ENCODE peak calls at places on chromosomes 16 and 17, in ten cellular contexts. One of them, this sample, is unnamed. For H3K27me3 and H3K9me3, the result is how much of the 10 kb centered on the place peaks cover.

GRCh38 chr17:62727916-62728672 is 80.0 kb downstream of the MARCHF10 start:
- DNase-seq in PC-9: no peak
- DNase-seq in GM23248: no peak
- DNase-seq in CD8-positive, alpha-beta memory T cell: no peak
- DNase-seq in cardiac muscle cell: no peak
- DNase-seq in uterus: no peak
- DNase-seq in small intestine: no peak
- DNase-seq in pancreas: no peak
- DNase-seq in psoas muscle: no peak
- DNase-seq in naive thymus-derived CD4-positive, alpha-beta T cell: no peak
- DNase-seq in this sample: no peak

GRCh38 chr16:31277659-31278260 is 18.0 kb downstream of the ITGAM start:
- DNase-seq in cardiac muscle cell: no peak
- DNase-seq in uterus: no peak
- DNase-seq in GM23248: no peak
- DNase-seq in CD8-positive, alpha-beta memory T cell: no peak
- DNase-seq in small intestine: no peak
- DNase-seq in psoas muscle: no peak
- DNase-seq in PC-9: no peak
- DNase-seq in naive thymus-derived CD4-positive, alpha-beta T cell: no peak
- DNase-seq in pancreas: no peak
- DNase-seq in this sample: no peak

GRCh38 chr17:48510761-48511604 is 19.8 kb downstream of the HOXB1 start:
- DNase-seq in PC-9: no peak
- DNase-seq in pancreas: no peak
- DNase-seq in GM23248: peak
- DNase-seq in psoas muscle: no peak
- DNase-seq in small intestine: no peak
- DNase-seq in CD8-positive, alpha-beta memory T cell: no peak
- DNase-seq in naive thymus-derived CD4-positive, alpha-beta T cell: peak
- DNase-seq in uterus: no peak
- DNase-seq in cardiac muscle cell: no peak
- DNase-seq in this sample: no peak

GRCh38 chr16:27514806-27515205 is 34.9 kb downstream of the GTF3C1 start:
- DNase-seq in pancreas: no peak
- DNase-seq in small intestine: no peak
- DNase-seq in uterus: no peak
- DNase-seq in cardiac muscle cell: no peak
- DNase-seq in PC-9: no peak
- DNase-seq in psoas muscle: peak
- DNase-seq in naive thymus-derived CD4-positive, alpha-beta T cell: no peak
- DNase-seq in CD8-positive, alpha-beta memory T cell: no peak
- DNase-seq in GM23248: no peak
- DNase-seq in this sample: no peak

GRCh38 chr17:6489016-6489550 is 44.8 kb downstream of the PIMREG start:
- DNase-seq in naive thymus-derived CD4-positive, alpha-beta T cell: no peak
- DNase-seq in CD8-positive, alpha-beta memory T cell: no peak
- DNase-seq in cardiac muscle cell: no peak
- DNase-seq in pancreas: no peak
- DNase-seq in small intestine: no peak
- DNase-seq in GM23248: peak
- DNase-seq in psoas muscle: peak
- DNase-seq in uterus: no peak
- DNase-seq in PC-9: no peak
- DNase-seq in this sample: no peak

GRCh38 chr17:71667661-71668060 is 453.2 kb upstream of the SOX9 start:
- DNase-seq in small intestine: no peak
- DNase-seq in psoas muscle: no peak
- DNase-seq in uterus: no peak
- DNase-seq in pancreas: no peak
- DNase-seq in GM23248: peak
- DNase-seq in naive thymus-derived CD4-positive, alpha-beta T cell: no peak
- DNase-seq in cardiac muscle cell: no peak
- DNase-seq in CD8-positive, alpha-beta memory T cell: no peak
- DNase-seq in PC-9: no peak
- DNase-seq in this sample: no peak

GRCh38 chr16:85301171-85301690 is 189.0 kb upstream of the CIBAR2 start:
- DNase-seq in uterus: no peak
- DNase-seq in psoas muscle: no peak
- DNase-seq in PC-9: no peak
- DNase-seq in naive thymus-derived CD4-positive, alpha-beta T cell: no peak
- DNase-seq in pancreas: peak
- DNase-seq in cardiac muscle cell: no peak
- DNase-seq in GM23248: no peak
- DNase-seq in CD8-positive, alpha-beta memory T cell: no peak
- DNase-seq in small intestine: no peak
- DNase-seq in this sample: no peak

GRCh38 chr16:11726008-11726407 is 16.6 kb downstream of the TXNDC11 start:
- DNase-seq in uterus: no peak
- DNase-seq in pancreas: no peak
- DNase-seq in PC-9: no peak
- DNase-seq in CD8-positive, alpha-beta memory T cell: no peak
- DNase-seq in small intestine: peak
- DNase-seq in cardiac muscle cell: no peak
- DNase-seq in naive thymus-derived CD4-positive, alpha-beta T cell: no peak
- DNase-seq in psoas muscle: no peak
- DNase-seq in GM23248: no peak
- DNase-seq in this sample: no peak

GRCh38 chr16:26992661-26993365 is 73.9 kb upstream of the C16orf82 start:
- DNase-seq in GM23248: no peak
- DNase-seq in small intestine: no peak
- DNase-seq in naive thymus-derived CD4-positive, alpha-beta T cell: no peak
- DNase-seq in CD8-positive, alpha-beta memory T cell: no peak
- DNase-seq in PC-9: no peak
- DNase-seq in pancreas: peak
- DNase-seq in psoas muscle: no peak
- DNase-seq in cardiac muscle cell: no peak
- DNase-seq in uterus: no peak
- DNase-seq in this sample: no peak

GRCh38 chr17:14545156-14545906 is 244.4 kb downstream of the HS3ST3B1 start:
- DNase-seq in uterus: no peak
- DNase-seq in naive thymus-derived CD4-positive, alpha-beta T cell: no peak
- DNase-seq in cardiac muscle cell: no peak
- DNase-seq in GM23248: no peak
- DNase-seq in pancreas: no peak
- DNase-seq in CD8-positive, alpha-beta memory T cell: no peak
- DNase-seq in psoas muscle: no peak
- DNase-seq in PC-9: no peak
- DNase-seq in small intestine: no peak
- DNase-seq in this sample: no peak

GRCh38 chr16:85555549-85556455 is 57.3 kb upstream of the GSE1 start:
- DNase-seq in PC-9: no peak
- DNase-seq in uterus: peak
- DNase-seq in pancreas: peak
- DNase-seq in cardiac muscle cell: peak
- DNase-seq in naive thymus-derived CD4-positive, alpha-beta T cell: no peak
- DNase-seq in small intestine: peak
- DNase-seq in psoas muscle: no peak
- DNase-seq in CD8-positive, alpha-beta memory T cell: peak
- DNase-seq in GM23248: peak
- DNase-seq in this sample: no peak

GRCh38 chr16:85027968-85028637 is 508 bp downstream of the KIAA0513 start:
- DNase-seq in psoas muscle: no peak
- DNase-seq in GM23248: peak
- DNase-seq in naive thymus-derived CD4-positive, alpha-beta T cell: no peak
- DNase-seq in pancreas: no peak
- DNase-seq in cardiac muscle cell: no peak
- DNase-seq in small intestine: no peak
- DNase-seq in uterus: no peak
- DNase-seq in PC-9: no peak
- DNase-seq in CD8-positive, alpha-beta memory T cell: no peak
- DNase-seq in this sample: no peak

GRCh38 chr16:85611455-85612190 is 1.5 kb upstream of the GSE1 start:
- DNase-seq in cardiac muscle cell: peak
- DNase-seq in naive thymus-derived CD4-positive, alpha-beta T cell: peak
- DNase-seq in GM23248: peak
- DNase-seq in uterus: peak
- DNase-seq in pancreas: peak
- DNase-seq in small intestine: peak
- DNase-seq in CD8-positive, alpha-beta memory T cell: peak
- DNase-seq in PC-9: peak
- DNase-seq in psoas muscle: peak
- DNase-seq in this sample: peak

GRCh38 chr16:83715217-83715920 is 92.4 kb upstream of the HSBP1 start:
- DNase-seq in GM23248: no peak
- DNase-seq in psoas muscle: peak
- DNase-seq in small intestine: no peak
- DNase-seq in CD8-positive, alpha-beta memory T cell: no peak
- DNase-seq in naive thymus-derived CD4-positive, alpha-beta T cell: no peak
- DNase-seq in PC-9: no peak
- DNase-seq in pancreas: no peak
- DNase-seq in cardiac muscle cell: no peak
- DNase-seq in uterus: no peak
- DNase-seq in this sample: no peak

DNA sequence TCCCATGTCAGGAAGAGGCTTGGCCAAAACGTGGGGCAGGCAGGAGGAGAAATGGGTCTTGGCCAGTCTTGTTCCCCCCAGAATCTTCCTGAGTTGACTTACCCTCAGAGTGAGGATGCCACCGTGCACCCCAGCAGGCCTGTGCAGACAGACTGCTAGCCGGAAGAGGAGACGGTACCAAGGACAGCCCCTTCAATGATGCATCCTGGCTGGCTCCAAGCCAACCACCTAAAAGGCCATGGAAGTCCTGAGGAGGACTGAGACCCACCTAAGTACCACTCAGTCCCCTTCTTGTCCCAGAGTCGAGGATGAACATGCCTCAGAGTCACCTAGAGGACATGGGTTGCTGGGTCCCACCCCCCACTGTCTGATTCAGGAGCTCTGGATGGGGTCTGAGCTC is 46.7 kb upstream of the RCVRN start:
- DNase-seq in uterus: no peak
- DNase-seq in PC-9: no peak
- DNase-seq in GM23248: no peak
- DNase-seq in pancreas: no peak
- DNase-seq in small intestine: no peak
- DNase-seq in CD8-positive, alpha-beta memory T cell: no peak
- DNase-seq in psoas muscle: no peak
- DNase-seq in cardiac muscle cell: no peak
- DNase-seq in naive thymus-derived CD4-positive, alpha-beta T cell: no peak
- DNase-seq in this sample: no peak
- H3K27me3 ChIP-seq in uterus: under half
- H3K27me3 ChIP-seq in PC-9: half or more
- H3K27me3 ChIP-seq in GM23248: under half
- H3K27me3 ChIP-seq in pancreas: under half
- H3K27me3 ChIP-seq in small intestine: under half
- H3K27me3 ChIP-seq in CD8-positive, alpha-beta memory T cell: under half
- H3K27me3 ChIP-seq in psoas muscle: under half
- H3K27me3 ChIP-seq in cardiac muscle cell: under half
- H3K27me3 ChIP-seq in naive thymus-derived CD4-positive, alpha-beta T cell: under half
- H3K27me3 ChIP-seq in this sample: under half

GRCh38 chr16:5466551-5466950 is 369.0 kb upstream of the EEF2KMT start:
- DNase-seq in cardiac muscle cell: no peak
- DNase-seq in GM23248: no peak
- DNase-seq in naive thymus-derived CD4-positive, alpha-beta T cell: no peak
- DNase-seq in small intestine: no peak
- DNase-seq in uterus: no peak
- DNase-seq in PC-9: no peak
- DNase-seq in pancreas: no peak
- DNase-seq in CD8-positive, alpha-beta memory T cell: no peak
- DNase-seq in psoas muscle: no peak
- DNase-seq in this sample: no peak

GRCh38 chr16:5467552-5467951 is 370.0 kb upstream of the EEF2KMT start:
- DNase-seq in psoas muscle: no peak
- DNase-seq in GM23248: no peak
- DNase-seq in pancreas: no peak
- DNase-seq in CD8-positive, alpha-beta memory T cell: no peak
- DNase-seq in small intestine: no peak
- DNase-seq in naive thymus-derived CD4-positive, alpha-beta T cell: no peak
- DNase-seq in PC-9: no peak
- DNase-seq in cardiac muscle cell: no peak
- DNase-seq in uterus: no peak
- DNase-seq in this sample: no peak

GRCh38 chr16:5465714-5466113 is 368.1 kb upstream of the EEF2KMT start:
- DNase-seq in GM23248: no peak
- DNase-seq in psoas muscle: no peak
- DNase-seq in small intestine: no peak
- DNase-seq in cardiac muscle cell: no peak
- DNase-seq in naive thymus-derived CD4-positive, alpha-beta T cell: no peak
- DNase-seq in uterus: no peak
- DNase-seq in pancreas: no peak
- DNase-seq in PC-9: no peak
- DNase-seq in CD8-positive, alpha-beta memory T cell: no peak
- DNase-seq in this sample: no peak

GRCh38 chr16:5468488-5468887 is 370.9 kb upstream of the EEF2KMT start:
- DNase-seq in psoas muscle: no peak
- DNase-seq in CD8-positive, alpha-beta memory T cell: no peak
- DNase-seq in pancreas: no peak
- DNase-seq in PC-9: no peak
- DNase-seq in small intestine: no peak
- DNase-seq in cardiac muscle cell: no peak
- DNase-seq in GM23248: no peak
- DNase-seq in uterus: no peak
- DNase-seq in naive thymus-derived CD4-positive, alpha-beta T cell: no peak
- DNase-seq in this sample: no peak
- H3K9me3 ChIP-seq in psoas muscle: under half
- H3K9me3 ChIP-seq in CD8-positive, alpha-beta memory T cell: under half
- H3K9me3 ChIP-seq in pancreas: under half
- H3K9me3 ChIP-seq in PC-9: under half
- H3K9me3 ChIP-seq in small intestine: under half
- H3K9me3 ChIP-seq in cardiac muscle cell: under half
- H3K9me3 ChIP-seq in GM23248: under half
- H3K9me3 ChIP-seq in uterus: under half
- H3K9me3 ChIP-seq in naive thymus-derived CD4-positive, alpha-beta T cell: under half
- H3K9me3 ChIP-seq in this sample: under half

GRCh38 chr16:1060416-1061340 is 11.9 kb upstream of the SSTR5 start:
- DNase-seq in GM23248: no peak
- DNase-seq in small intestine: no peak
- DNase-seq in PC-9: no peak
- DNase-seq in uterus: no peak
- DNase-seq in psoas muscle: no peak
- DNase-seq in pancreas: no peak
- DNase-seq in CD8-positive, alpha-beta memory T cell: no peak
- DNase-seq in naive thymus-derived CD4-positive, alpha-beta T cell: no peak
- DNase-seq in cardiac muscle cell: no peak
- DNase-seq in this sample: no peak
- H3K27me3 ChIP-seq in GM23248: under half
- H3K27me3 ChIP-seq in small intestine: under half
- H3K27me3 ChIP-seq in PC-9: half or more
- H3K27me3 ChIP-seq in uterus: under half
- H3K27me3 ChIP-seq in psoas muscle: under half
- H3K27me3 ChIP-seq in pancreas: under half
- H3K27me3 ChIP-seq in CD8-positive, alpha-beta memory T cell: under half
- H3K27me3 ChIP-seq in naive thymus-derived CD4-positive, alpha-beta T cell: under half
- H3K27me3 ChIP-seq in cardiac muscle cell: under half
- H3K27me3 ChIP-seq in this sample: under half

GRCh38 chr16:8295436-8295835 is 294.9 kb downstream of the TMEM114 start:
- DNase-seq in naive thymus-derived CD4-positive, alpha-beta T cell: no peak
- DNase-seq in CD8-positive, alpha-beta memory T cell: no peak
- DNase-seq in cardiac muscle cell: no peak
- DNase-seq in small intestine: no peak
- DNase-seq in pancreas: no peak
- DNase-seq in psoas muscle: no peak
- DNase-seq in PC-9: no peak
- DNase-seq in GM23248: no peak
- DNase-seq in uterus: no peak
- DNase-seq in this sample: no peak

DNA sequence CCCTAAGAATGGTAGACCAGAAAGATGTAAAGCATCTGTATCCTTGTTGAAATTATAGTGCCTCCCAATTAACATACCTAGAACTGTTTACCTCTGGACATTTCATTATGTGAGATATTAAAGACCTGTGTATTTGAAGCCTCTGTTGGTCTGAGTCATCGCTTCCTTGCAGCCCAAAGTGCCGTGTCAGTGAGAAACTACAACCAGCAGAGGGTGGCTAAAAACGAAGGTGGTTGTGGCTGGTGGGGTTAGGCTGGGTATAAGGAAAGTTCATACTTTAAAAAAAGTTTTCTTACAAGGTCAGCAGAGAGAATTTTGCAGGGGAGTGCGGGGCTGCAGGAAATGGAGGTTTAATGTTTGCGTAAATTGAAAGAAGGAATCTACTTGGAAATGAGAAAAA is 290.7 kb downstream of the TMEM114 start:
- DNase-seq in psoas muscle: no peak
- DNase-seq in PC-9: no peak
- DNase-seq in CD8-positive, alpha-beta memory T cell: no peak
- DNase-seq in naive thymus-derived CD4-positive, alpha-beta T cell: no peak
- DNase-seq in GM23248: no peak
- DNase-seq in cardiac muscle cell: no peak
- DNase-seq in small intestine: no peak
- DNase-seq in pancreas: no peak
- DNase-seq in uterus: no peak
- DNase-seq in this sample: no peak
- H3K9me3 ChIP-seq in psoas muscle: under half
- H3K9me3 ChIP-seq in PC-9: under half
- H3K9me3 ChIP-seq in CD8-positive, alpha-beta memory T cell: under half
- H3K9me3 ChIP-seq in naive thymus-derived CD4-positive, alpha-beta T cell: under half
- H3K9me3 ChIP-seq in GM23248: under half
- H3K9me3 ChIP-seq in cardiac muscle cell: under half
- H3K9me3 ChIP-seq in small intestine: under half
- H3K9me3 ChIP-seq in pancreas: under half
- H3K9me3 ChIP-seq in uterus: under half
- H3K9me3 ChIP-seq in this sample: under half

This sample was measured in tibial nerve.